ENCODE peak calls at places on chromosome 14, in nine cellular contexts. A, S, R, J, Q, B, E, X and W are unnamed samples.
A peak's percentile ranks its signal among the peaks of the same experiment; 100 is the strongest.

GRCh38 chr14:95297832-95298231 is 21.9 kb downstream of the CLMN start:
- DNase-seq in S (no peak), X (no peak), B (no peak), R (no peak), A (no peak), Q (no peak), E (no peak), J (no peak), W (no peak)

GRCh38 chr14:36718216-36718615 is 56.6 kb downstream of the PAX9 start:
- DNase-seq in Q (no peak), S (no peak), J (no peak), B (no peak), X (no peak), E (no peak), R (no peak), A (no peak), W (no peak)

GRCh38 chr14:100532154-100532915 is 54.9 kb downstream of the BEGAIN start:
- DNase-seq in E (no peak), B (peak; percentile 3), R (no peak), Q (no peak), S (peak; percentile 13), X (peak; percentile 21), J (no peak), A (no peak), W (peak; percentile 27)

GRCh38 chr14:100410056-100410565 is 87.0 kb downstream of the SLC25A47 start:
- DNase-seq in Q (no peak), E (no peak), B (no peak), J (no peak), S (peak; percentile 67), R (no peak), X (no peak), A (no peak), W (no peak)

GRCh38 chr14:63212209-63212608 is 8.0 kb downstream of the RHOJ start:
- DNase-seq in A (no peak), S (no peak), E (no peak), B (no peak), X (no peak), J (no peak), Q (no peak), R (no peak), W (no peak)

GRCh38 chr14:101475468-101476257 is 85.6 kb upstream of the DIO3 start:
- DNase-seq in S (peak; percentile 81), E (no peak), Q (no peak), R (no peak), X (peak; percentile 69), B (peak; percentile 57), J (peak; percentile 85), A (peak; percentile 72), W (peak; percentile 67)

GRCh38 chr14:51004801-51005526 is 60.7 kb upstream of the PYGL start:
- DNase-seq in X (no peak), E (no peak), A (no peak), B (no peak), Q (no peak), R (no peak), S (peak; percentile 51), J (peak; percentile 93), W (no peak)

GRCh38 chr14:67886221-67886620 is 66.6 kb downstream of the RAD51B start:
- DNase-seq in S (no peak), X (no peak), E (no peak), J (no peak), A (no peak), Q (no peak), R (no peak), B (no peak), W (no peak)

GRCh38 chr14:87149583-87150354 is 843.2 kb downstream of the GALC start:
- DNase-seq in E (no peak), X (no peak), J (no peak), S (peak; percentile 77), Q (no peak), A (no peak), R (no peak), B (no peak), W (no peak)

GRCh38 chr14:31181271-31181670 is 26.3 kb downstream of the HECTD1 start:
- DNase-seq in X (no peak), B (no peak), R (no peak), J (no peak), E (no peak), A (no peak), S (no peak), Q (no peak), W (no peak)

GRCh38 chr14:102898776-102899515 is 23.5 kb upstream of the AMN start:
- DNase-seq in X (no peak), S (no peak), E (no peak), B (no peak), Q (no peak), A (no peak), J (no peak), R (no peak), W (no peak)

GRCh38 chr14:94458558-94459200 is 6.1 kb upstream of the SERPINA11 start:
- DNase-seq in B (no peak), X (no peak), S (no peak), A (no peak), E (no peak), R (no peak), Q (no peak), J (no peak), W (no peak)

GRCh38 chr14:101313268-101313667 is 248.0 kb upstream of the DIO3 start:
- DNase-seq in E (peak; percentile 58), R (no peak), X (no peak), J (no peak), A (no peak), Q (no peak), B (no peak), S (no peak), W (no peak)

DNA sequence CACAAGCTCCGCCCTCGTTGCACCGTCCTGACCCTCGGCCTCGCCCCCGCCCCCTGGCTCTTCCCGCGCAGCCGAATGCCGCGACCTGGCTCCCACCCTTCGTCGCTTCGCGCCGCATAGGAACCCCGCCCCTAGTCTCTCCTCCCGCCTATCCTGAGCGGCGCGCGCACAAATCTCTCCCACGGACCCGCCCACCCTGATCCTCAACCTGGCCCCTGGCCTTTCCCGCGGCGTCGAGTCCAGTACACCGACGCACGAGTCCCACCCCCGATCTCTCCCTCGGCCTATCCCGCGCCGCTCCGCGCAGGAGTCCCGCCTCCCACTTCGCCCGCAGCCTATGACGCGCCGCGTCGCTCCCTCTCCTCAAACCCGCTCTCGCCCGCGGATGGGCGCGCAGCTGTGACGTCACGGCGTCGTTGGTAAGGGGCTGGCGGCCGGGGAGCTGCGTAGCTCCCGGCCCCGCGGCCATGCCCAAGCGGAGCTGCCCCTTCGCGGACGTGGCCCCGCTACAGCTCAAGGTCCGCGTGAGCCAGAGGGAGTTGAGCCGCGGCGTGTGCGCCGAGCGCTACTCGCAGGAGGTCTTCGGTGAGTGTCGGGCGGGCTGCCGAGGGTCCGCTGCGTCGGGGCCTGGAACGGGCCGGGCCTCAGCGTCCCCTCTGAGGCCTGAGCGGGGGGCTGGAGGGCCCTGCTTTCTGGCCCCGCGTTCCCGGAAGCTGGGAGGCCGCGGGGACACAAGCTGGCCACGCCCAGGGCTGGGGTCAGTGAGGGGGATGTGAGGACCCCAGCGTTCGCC is at the start of gene SIVA1:
- DNase-seq in X (peak; percentile 100), R (peak; percentile 99), B (peak; percentile 99), S (peak; percentile 99), Q (peak; percentile 100), E (peak; percentile 100), J (peak; percentile 100), A (peak; percentile 99), W (peak; percentile 99)
- TF ChIP-seq POLR2A in X (peak; percentile 82), R (peak; percentile 91), B (peak; percentile 81), S (peak; percentile 84), Q (peak; percentile 81), E (peak; percentile 91), J (peak; percentile 86), A (peak; percentile 95), W (no peak)

GRCh38 chr14:105401699-105402098 is 3.4 kb downstream of the TEX22 start:
- DNase-seq in B (no peak), E (no peak), S (no peak), A (no peak), R (no peak), J (no peak), X (no peak), Q (peak; percentile 24), W (no peak)
- H3K4me1 ChIP-seq in B (no peaks in the 10 kb centered on the region), E (no peaks in the 10 kb centered on the region), S (peaks cover 5% of the 10 kb centered on the region), A (peaks cover 13% of the 10 kb centered on the region), R (peaks cover 17% of the 10 kb centered on the region), J (peaks cover 14% of the 10 kb centered on the region), X (peaks cover 10% of the 10 kb centered on the region), Q (peaks cover 27% of the 10 kb centered on the region), W (peaks cover 21% of the 10 kb centered on the region)

GRCh38 chr14:54565236-54566151 is 1.4 kb upstream of the SAMD4A start:
- DNase-seq in E (peak; percentile 86), Q (peak; percentile 97), B (peak; percentile 95), R (peak; percentile 97), A (peak; percentile 96), J (peak; percentile 83), S (peak; percentile 90), X (peak; percentile 95), W (peak; percentile 97)
- TF ChIP-seq POLR2A in E (peak; percentile 53), Q (peak; percentile 50), B (peak; percentile 91), R (peak; percentile 94), A (peak; percentile 85), J (peak; percentile 49), S (peak; percentile 98), X (peak; percentile 6), W (peak; percentile 95)

GRCh38 chr14:70907996-70908917 is 998 bp downstream of the PCNX1 start:
- DNase-seq in E (peak; percentile 88), A (peak; percentile 76), Q (peak; percentile 75), X (peak; percentile 92), J (peak; percentile 39), R (peak; percentile 47), S (peak; percentile 69), B (peak; percentile 33), W (peak; percentile 81)

GRCh38 chr14:70909788-70910614 is 2.7 kb downstream of the PCNX1 start:
- DNase-seq in B (no peak), Q (no peak), X (no peak), E (no peak), A (no peak), S (no peak), R (no peak), J (no peak), W (no peak)

GRCh38 chr14:70907172-70907995 is at the start of gene PCNX1:
- DNase-seq in R (peak; percentile 83), J (peak; percentile 85), S (peak; percentile 79), A (peak; percentile 93), X (peak; percentile 98), Q (peak; percentile 93), B (peak; percentile 81), E (peak; percentile 97), W (peak; percentile 95)

GRCh38 chr14:70906785-70907171 is 481 bp upstream of the PCNX1 start:
- DNase-seq in J (no peak), A (no peak), B (no peak), R (no peak), S (no peak), X (no peak), E (no peak), Q (no peak), W (no peak)

DNA sequence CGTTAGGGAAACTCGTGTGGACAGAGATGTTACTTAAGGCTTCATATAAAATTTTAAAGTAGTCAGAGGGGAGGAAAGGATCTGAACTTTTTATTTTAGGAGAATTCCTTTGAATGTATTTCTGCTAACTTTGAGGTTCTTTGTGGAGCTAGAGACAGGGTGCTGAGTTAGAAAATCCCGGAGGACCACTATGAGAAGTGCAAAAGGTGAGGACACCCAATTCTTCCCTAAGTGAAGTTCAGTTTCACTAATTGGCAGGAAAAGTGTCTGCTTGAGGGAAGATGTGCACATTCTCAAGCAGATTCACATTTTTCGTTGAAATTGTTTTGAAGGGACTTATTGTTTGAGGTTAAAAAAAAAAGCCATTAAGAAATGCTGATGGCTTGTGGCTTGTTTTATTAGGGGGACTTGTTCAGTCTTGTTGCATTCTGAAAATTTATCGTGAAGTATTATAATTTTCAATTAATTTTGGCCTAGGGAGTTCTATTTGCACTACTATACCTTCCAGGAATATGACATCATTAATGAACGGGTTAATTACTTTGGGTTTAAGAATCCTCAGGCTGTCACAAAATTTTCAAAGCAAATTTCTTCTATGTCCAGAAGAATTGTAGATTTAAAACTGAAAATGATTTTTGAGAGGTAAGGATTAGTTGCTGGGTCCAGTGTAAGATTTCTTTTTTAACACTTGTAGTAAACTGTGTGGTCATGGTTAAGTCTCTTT is 1.8 kb downstream of the PCNX1 start:
- DNase-seq in B (no peak), A (no peak), J (no peak), X (no peak), Q (no peak), S (no peak), E (no peak), R (no peak), W (no peak)
- H3K4me1 ChIP-seq in B (no peaks in the 10 kb centered on the region), A (peaks cover 16% of the 10 kb centered on the region), J (peaks cover 23% of the 10 kb centered on the region), X (peaks cover 19% of the 10 kb centered on the region), Q (peaks cover 71% of the 10 kb centered on the region), S (peaks cover 17% of the 10 kb centered on the region), E (peaks cover 7% of the 10 kb centered on the region), R (peaks cover 33% of the 10 kb centered on the region), W (peaks cover 48% of the 10 kb centered on the region)